ENCODE peak calls at places on chromosomes 2 and 18, in ten cellular contexts. O is transverse colon, K is left ventricle myocardium inferior, P is OCI-LY7, L is PC-9, F is esophagus muscularis mucosa, M is adrenal gland, A is Peyer's patch, S is left lung, C is heart left ventricle. T is an unnamed sample. For H3K4me1, the result is how much of the 10 kb centered on the place peaks cover.

GRCh38 chr2:30990176-30990575 is 148.1 kb downstream of the GALNT14 start:
- DNase-seq in O (no peak), K (no peak), P (no peak), L (no peak), F (no peak), M (no peak), A (no peak), S (no peak), C (no peak), T (no peak)

GRCh38 chr2:69911985-69912563 is 2.8 kb upstream of the MXD1 start:
- DNase-seq in O (no peak), K (no peak), P (peak), L (peak), F (no peak), M (no peak), A (no peak), S (no peak), C (no peak), T (peak)

GRCh38 chr2:239245872-239246701 is 154.7 kb downstream of the HDAC4 start:
- DNase-seq in O (peak), K (no peak), P (no peak), L (peak), F (no peak), M (peak), A (no peak), S (no peak), C (peak), T (peak)

GRCh38 chr2:108910541-108911396 is 78.3 kb downstream of the EDAR start:
- DNase-seq in O (no peak), K (no peak), P (no peak), L (no peak), F (peak), M (no peak), A (no peak), S (no peak), C (no peak), T (no peak)

GRCh38 chr2:174395284-174395968 is at the start of gene SCRN3:
- DNase-seq in O (peak), K (peak), P (peak), L (peak), F (peak), M (peak), A (peak), S (peak), C (peak), T (peak)

GRCh38 chr2:120257522-120257921 is 4.9 kb downstream of the RALB start:
- DNase-seq in O (no peak), K (no peak), P (no peak), L (no peak), F (no peak), M (no peak), A (no peak), S (no peak), C (no peak), T (no peak)

GRCh38 chr2:85933753-85934594 is 45.2 kb upstream of the ST3GAL5 start:
- DNase-seq in O (no peak), K (no peak), P (no peak), L (peak), F (no peak), M (peak), A (no peak), S (no peak), C (no peak), T (no peak)

GRCh38 chr2:17538022-17538843 is 2.3 kb upstream of the VSNL1 start:
- DNase-seq in O (peak), K (no peak), P (no peak), L (no peak), F (no peak), M (no peak), A (no peak), S (peak), C (peak), T (no peak)

GRCh38 chr18:12885500-12885899 is 1.5 kb upstream of the PTPN2 start:
- DNase-seq in O (no peak), K (no peak), P (no peak), L (no peak), F (no peak), M (no peak), A (no peak), S (no peak), C (no peak), T (no peak)

GRCh38 chr18:12883684-12884520 is at the start of gene PTPN2:
- DNase-seq in O (peak), K (peak), P (peak), L (peak), F (peak), M (peak), A (peak), S (peak), C (peak), T (peak)

GRCh38 chr18:12883003-12883683 is 894 bp downstream of the PTPN2 start:
- DNase-seq in O (no peak), K (no peak), P (no peak), L (no peak), F (no peak), M (no peak), A (peak), S (no peak), C (no peak), T (no peak)

GRCh38 chr18:12886498-12887126 is 2.6 kb upstream of the PTPN2 start:
- DNase-seq in O (no peak), K (no peak), P (peak), L (no peak), F (no peak), M (no peak), A (no peak), S (no peak), C (no peak), T (peak)

GRCh38 chr18:12884521-12885323 is 685 bp upstream of the PTPN2 start:
- DNase-seq in O (no peak), K (no peak), P (no peak), L (no peak), F (no peak), M (no peak), A (no peak), S (no peak), C (no peak), T (no peak)
- H3K4me1 ChIP-seq in O (under half), K (under half), P (half or more), L (under half), F (under half), M (under half), A (under half), S (half or more), C (under half), T (under half)

DNA sequence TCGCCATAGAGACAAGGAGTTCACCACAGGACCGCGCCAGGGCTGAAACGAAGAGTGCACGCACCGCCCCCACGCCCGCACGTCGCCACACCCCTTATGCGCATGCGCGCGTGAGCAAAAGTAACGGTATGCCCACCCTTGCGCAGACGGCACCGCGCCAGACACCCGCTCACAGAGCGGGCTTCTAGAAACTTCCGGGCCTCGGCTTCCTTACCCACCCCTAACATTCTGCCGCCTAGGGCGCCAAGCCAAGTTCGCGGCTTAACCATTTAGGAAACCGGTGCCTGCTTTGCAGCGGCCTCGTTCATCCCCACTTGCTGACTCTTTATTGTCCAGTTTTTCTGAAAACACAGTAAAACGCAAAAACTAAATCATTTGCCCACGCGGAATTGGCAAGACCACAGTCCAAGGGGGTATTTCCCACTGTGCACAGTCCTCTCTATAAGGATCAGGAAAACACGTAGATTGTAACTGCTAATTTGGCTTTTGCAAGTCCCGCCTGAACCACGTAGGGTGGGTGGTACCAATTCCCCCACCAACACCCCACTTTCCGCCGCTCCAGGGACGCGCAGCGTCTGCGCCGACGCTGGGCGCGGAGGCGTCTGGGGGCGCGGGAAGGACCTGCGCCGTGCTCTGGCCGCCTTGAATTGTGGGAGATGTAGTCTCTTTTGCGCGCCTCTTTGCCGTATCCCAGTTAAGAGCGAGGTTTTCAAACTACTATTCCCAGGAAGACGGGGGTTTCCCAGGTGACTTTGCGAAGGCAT is at the start of the genes FBXO15 and TIMM21:
- DNase-seq in O (peak), K (peak), P (peak), L (peak), F (peak), M (peak), A (peak), S (peak), C (peak), T (peak)
- H3K4me3 ChIP-seq in O (peak), K (peak), P (peak), L (peak), F (peak), M (no peak), A (peak), S (peak), C (peak), T (peak)

GRCh38 chr18:2978208-2978607 is 34.7 kb downstream of the LPIN2 start:
- DNase-seq in O (no peak), K (no peak), P (no peak), L (no peak), F (no peak), M (no peak), A (no peak), S (no peak), C (no peak), T (no peak)
- H3K4me1 ChIP-seq in O (under half), K (half or more), P (under half), L (under half), F (half or more), M (half or more), A (under half), S (half or more), C (under half), T (under half)

GRCh38 chr2:218125626-218126080 is at the start of gene CXCR2:
- DNase-seq in O (no peak), K (peak), P (no peak), L (no peak), F (no peak), M (no peak), A (peak), S (peak), C (peak), T (no peak)
- H3K4me3 ChIP-seq in O (no peak), K (no peak), P (no peak), L (no peak), F (no peak), M (no peak), A (no peak), S (peak), C (no peak), T (no peak)

DNA sequence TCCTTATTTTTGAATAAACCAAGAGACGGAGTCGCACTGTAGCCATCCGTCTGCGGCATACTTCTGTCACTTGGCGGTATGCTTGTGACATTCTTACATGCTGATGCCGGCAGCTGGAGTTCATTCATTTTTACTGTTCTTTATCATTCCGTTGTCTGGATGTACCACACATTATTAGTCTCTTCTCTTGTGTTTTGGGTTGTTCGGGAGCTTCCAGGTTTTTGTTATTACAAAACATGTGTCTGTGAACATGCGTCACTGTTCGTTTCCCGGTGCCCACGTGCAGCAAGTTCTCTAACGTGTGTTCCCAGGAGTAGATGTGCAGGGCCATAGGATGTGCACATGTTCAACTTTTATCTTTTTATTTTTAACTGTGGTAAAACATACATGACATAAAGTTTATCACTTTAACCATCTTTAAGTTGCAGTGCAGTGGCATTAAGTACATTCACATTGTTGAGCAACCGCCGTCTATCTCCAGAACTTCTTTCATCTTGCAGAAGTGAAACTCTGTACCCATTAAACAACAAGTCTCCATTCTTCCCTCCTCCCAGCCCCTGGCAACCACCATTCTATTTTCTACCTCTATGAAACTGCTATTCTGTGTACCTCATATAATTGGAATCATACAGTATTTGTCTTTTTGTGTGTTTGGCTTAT is 40.1 kb downstream of the MTCL1 start:
- DNase-seq in O (no peak), K (no peak), P (peak), L (no peak), F (no peak), M (no peak), A (no peak), S (no peak), C (no peak), T (no peak)
- H3K4me1 ChIP-seq in O (under half), K (under half), P (half or more), L (under half), F (half or more), M (under half), A (under half), S (under half), C (under half), T (under half)

GRCh38 chr2:204842731-204843490 is 297.6 kb downstream of the PARD3B start:
- DNase-seq in O (no peak), K (no peak), P (no peak), L (peak), F (no peak), M (peak), A (no peak), S (no peak), C (no peak), T (no peak)
- H3K4me3 ChIP-seq in O (no peak), K (no peak), P (no peak), L (peak), F (peak), M (no peak), A (no peak), S (no peak), C (no peak), T (no peak)

GRCh38 chr2:218060950-218061660 is 7.9 kb upstream of the RUFY4 start:
- DNase-seq in O (no peak), K (no peak), P (no peak), L (no peak), F (peak), M (no peak), A (no peak), S (no peak), C (no peak), T (no peak)

GRCh38 chr2:218059289-218059688 is 9.8 kb upstream of the RUFY4 start:
- DNase-seq in O (no peak), K (no peak), P (no peak), L (no peak), F (no peak), M (no peak), A (no peak), S (no peak), C (no peak), T (no peak)

GRCh38 chr2:218065239-218066006 is 3.6 kb upstream of the RUFY4 start:
- DNase-seq in O (no peak), K (no peak), P (no peak), L (no peak), F (peak), M (no peak), A (no peak), S (peak), C (no peak), T (no peak)

GRCh38 chr2:218063541-218064295 is 5.3 kb upstream of the RUFY4 start:
- DNase-seq in O (no peak), K (no peak), P (peak), L (no peak), F (peak), M (no peak), A (no peak), S (no peak), C (no peak), T (no peak)

DNA sequence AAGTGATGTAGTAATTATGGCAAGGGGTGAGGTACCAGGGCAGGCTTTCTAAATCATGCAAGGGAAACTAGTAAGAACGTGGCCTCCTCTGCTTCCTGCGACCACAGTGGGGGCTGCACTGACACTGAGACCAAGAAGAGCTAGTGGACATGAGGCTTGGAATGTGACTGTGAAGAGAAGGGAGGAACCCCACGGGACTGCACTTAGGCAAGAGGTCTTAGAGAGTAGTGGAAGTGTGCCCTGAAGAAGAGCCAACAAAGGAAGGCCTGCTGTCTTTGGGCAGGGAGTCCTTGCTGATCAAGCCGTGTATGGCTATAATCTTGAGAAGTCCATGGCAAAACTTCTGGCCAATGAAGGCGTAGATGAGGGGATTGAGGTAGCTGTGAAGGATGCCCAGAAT is 8.9 kb upstream of the RUFY4 start:
- DNase-seq in O (no peak), K (no peak), P (no peak), L (no peak), F (peak), M (no peak), A (no peak), S (no peak), C (no peak), T (no peak)
- H3K4me1 ChIP-seq in O (under half), K (under half), P (under half), L (under half), F (under half), M (under half), A (under half), S (under half), C (under half), T (under half)

GRCh38 chr2:73091164-73091563 is 19.7 kb upstream of the SFXN5 start:
- DNase-seq in O (no peak), K (no peak), P (no peak), L (no peak), F (no peak), M (no peak), A (no peak), S (no peak), C (no peak), T (no peak)

GRCh38 chr2:73087311-73087710 is 15.8 kb upstream of the SFXN5 start:
- DNase-seq in O (no peak), K (no peak), P (no peak), L (no peak), F (no peak), M (no peak), A (no peak), S (no peak), C (no peak), T (no peak)

GRCh38 chr2:73088211-73088610 is 16.7 kb upstream of the SFXN5 start:
- DNase-seq in O (no peak), K (no peak), P (no peak), L (no peak), F (no peak), M (no peak), A (no peak), S (no peak), C (no peak), T (no peak)

GRCh38 chr2:73088703-73089102 is 17.2 kb upstream of the SFXN5 start:
- DNase-seq in O (no peak), K (no peak), P (no peak), L (no peak), F (no peak), M (no peak), A (no peak), S (no peak), C (no peak), T (no peak)

GRCh38 chr2:73089270-73090030 is 17.9 kb upstream of the SFXN5 start:
- DNase-seq in O (no peak), K (peak), P (no peak), L (peak), F (no peak), M (peak), A (no peak), S (peak), C (peak), T (no peak)
- H3K4me3 ChIP-seq in O (no peak), K (no peak), P (no peak), L (no peak), F (no peak), M (no peak), A (no peak), S (no peak), C (no peak), T (no peak)

GRCh38 chr2:201350879-201351278 is 6.3 kb downstream of the FLACC1 start:
- DNase-seq in O (no peak), K (no peak), P (no peak), L (no peak), F (no peak), M (no peak), A (no peak), S (no peak), C (no peak), T (no peak)

GRCh38 chr2:201357216-201357615 is at the start of gene FLACC1:
- DNase-seq in O (no peak), K (no peak), P (peak), L (peak), F (no peak), M (peak), A (no peak), S (no peak), C (peak), T (peak)

GRCh38 chr2:201349601-201350000 is 7.5 kb downstream of the FLACC1 start:
- DNase-seq in O (no peak), K (no peak), P (no peak), L (no peak), F (no peak), M (no peak), A (no peak), S (no peak), C (no peak), T (no peak)

GRCh38 chr2:201348758-201349157 is 8.4 kb downstream of the FLACC1 start:
- DNase-seq in O (no peak), K (no peak), P (no peak), L (no peak), F (no peak), M (no peak), A (no peak), S (no peak), C (no peak), T (no peak)

GRCh38 chr2:201353116-201353515 is 4.0 kb downstream of the FLACC1 start:
- DNase-seq in O (no peak), K (no peak), P (no peak), L (no peak), F (no peak), M (no peak), A (no peak), S (no peak), C (no peak), T (no peak)
- H3K4me1 ChIP-seq in O (under half), K (under half), P (under half), L (under half), F (under half), M (under half), A (under half), S (under half), C (under half), T (under half)

GRCh38 chr2:232420073-232420454 is 13.4 kb downstream of the ALPG start:
- DNase-seq in O (no peak), K (no peak), P (no peak), L (no peak), F (no peak), M (no peak), A (no peak), S (no peak), C (no peak), T (no peak)

GRCh38 chr2:232418056-232418455 is 11.4 kb downstream of the ALPG start:
- DNase-seq in O (no peak), K (no peak), P (no peak), L (no peak), F (no peak), M (no peak), A (no peak), S (no peak), C (no peak), T (no peak)

GRCh38 chr2:232417489-232417888 is 10.8 kb downstream of the ALPG start:
- DNase-seq in O (no peak), K (no peak), P (no peak), L (no peak), F (no peak), M (peak), A (no peak), S (no peak), C (no peak), T (no peak)

GRCh38 chr2:232419245-232420072 is 12.8 kb downstream of the ALPG start:
- DNase-seq in O (no peak), K (no peak), P (no peak), L (no peak), F (no peak), M (no peak), A (no peak), S (no peak), C (no peak), T (no peak)

GRCh38 chr2:232418466-232419244 is 12.0 kb downstream of the ALPG start:
- DNase-seq in O (peak), K (no peak), P (no peak), L (no peak), F (no peak), M (no peak), A (no peak), S (no peak), C (no peak), T (peak)
- H3K4me3 ChIP-seq in O (no peak), K (peak), P (no peak), L (no peak), F (peak), M (no peak), A (no peak), S (peak), C (peak), T (no peak)